ENCODE peak calls at places on chromosomes 1 and 21, in eight cellular contexts. V is heart left ventricle, S is keratinocyte, J is PC-9, G is endodermal cell, K is neural progenitor cell, B is astrocyte of the spinal cord, P is adrenal gland. Z is an unnamed sample.

GRCh38 chr1:157968503-157968902 is 24.9 kb upstream of the KIRREL1 start:
- DNase-seq in V (peak), J (no peak), K (no peak), G (no peak), B (peak), S (peak), P (peak), Z (no peak)

GRCh38 chr21:34793471-34793870 is 124.7 kb downstream of the CLIC6 start:
- DNase-seq in G (no peak), B (no peak), J (no peak), S (no peak), V (no peak), P (no peak), K (no peak), Z (no peak)

GRCh38 chr1:109090415-109091195 is at the start of gene TMEM167B:
- DNase-seq in V (peak), G (peak), K (peak), J (peak), B (peak), P (peak), S (peak), Z (peak)

GRCh38 chr1:187092104-187092503 is 263.4 kb downstream of the PLA2G4A start:
- DNase-seq in B (no peak), V (no peak), P (no peak), K (no peak), G (no peak), S (no peak), J (no peak), Z (no peak)

GRCh38 chr1:186102559-186103148 is 272.4 kb downstream of the TPR start:
- DNase-seq in S (no peak), J (peak), P (peak), G (no peak), B (peak), K (no peak), V (peak), Z (no peak)

GRCh38 chr1:228082975-228083870 is 715 bp downstream of the ARF1 start:
- DNase-seq in B (no peak), S (no peak), V (peak), G (peak), P (peak), J (no peak), K (peak), Z (peak)

GRCh38 chr21:31347435-31348032 is 3.5 kb upstream of the TIAM1 start:
- DNase-seq in V (no peak), B (peak), J (no peak), G (no peak), S (no peak), P (no peak), K (peak), Z (no peak)

GRCh38 chr1:12473596-12474329 is 144.2 kb downstream of the DHRS3 start:
- DNase-seq in B (no peak), J (no peak), G (no peak), S (no peak), K (no peak), P (peak), V (peak), Z (peak)

GRCh38 chr21:35226960-35227741 is 178.0 kb upstream of the RUNX1 start:
- DNase-seq in S (no peak), J (no peak), G (no peak), P (no peak), B (no peak), K (no peak), V (no peak), Z (no peak)

GRCh38 chr1:166087734-166088571 is 78.8 kb downstream of the FAM78B start:
- DNase-seq in K (no peak), V (no peak), G (peak), B (no peak), S (no peak), J (no peak), P (no peak), Z (no peak)

GRCh38 chr21:29233611-29234540 is 64.8 kb upstream of the BACH1 start:
- DNase-seq in K (peak), P (no peak), V (no peak), J (no peak), S (no peak), B (no peak), G (no peak), Z (no peak)

GRCh38 chr1:60044881-60045280 is 28.7 kb downstream of the C1orf87 start:
- DNase-seq in P (no peak), S (no peak), K (no peak), V (no peak), J (no peak), G (no peak), B (no peak), Z (no peak)

GRCh38 chr1:226062558-226063361 is at the start of gene H3-3A:
- DNase-seq in G (peak), V (peak), B (peak), P (peak), J (peak), S (no peak), K (peak), Z (peak)

GRCh38 chr1:15847893-15848142 is 311 bp downstream of the SPEN start:
- DNase-seq in K (no peak), B (no peak), J (no peak), S (no peak), V (no peak), P (no peak), G (no peak), Z (no peak)

GRCh38 chr21:41358193-41359166 is 3.3 kb upstream of the MX2 start:
- DNase-seq in B (no peak), S (no peak), J (no peak), V (no peak), P (no peak), G (peak), K (no peak), Z (no peak)

GRCh38 chr1:19655718-19656080 is 9.0 kb upstream of the HTR6 start:
- DNase-seq in G (no peak), S (no peak), P (no peak), K (no peak), V (no peak), B (no peak), J (no peak), Z (no peak)

GRCh38 chr1:12467570-12468286 is 150.3 kb downstream of the DHRS3 start:
- DNase-seq in K (no peak), J (no peak), G (no peak), S (no peak), V (no peak), B (no peak), P (no peak), Z (no peak)

GRCh38 chr1:169829671-169830070 is 35.0 kb upstream of the METTL18 start:
- DNase-seq in G (no peak), K (no peak), B (no peak), S (no peak), V (no peak), J (no peak), P (no peak), Z (no peak)

GRCh38 chr1:3799976-3800685 is 3.8 kb upstream of the LRRC47 start:
- DNase-seq in V (no peak), J (no peak), G (no peak), P (no peak), S (no peak), K (no peak), B (no peak), Z (no peak)

GRCh38 chr1:10917513-10918454 is 94.7 kb upstream of the TARDBP start:
- DNase-seq in G (no peak), K (no peak), J (no peak), S (no peak), B (no peak), P (no peak), V (peak), Z (no peak)

GRCh38 chr1:217311766-217312165 is 319.1 kb downstream of the GPATCH2 start:
- DNase-seq in P (no peak), G (peak), B (no peak), J (no peak), K (peak), S (no peak), V (no peak), Z (no peak)

GRCh38 chr1:184160236-184160635 is 108.7 kb downstream of the TSEN15 start:
- DNase-seq in J (no peak), K (no peak), S (peak), P (no peak), B (peak), V (no peak), G (no peak), Z (no peak)

GRCh38 chr1:23751050-23751814 is 8.0 kb downstream of the ELOA start:
- DNase-seq in G (peak), K (peak), V (no peak), J (peak), S (no peak), P (peak), B (peak), Z (no peak)

GRCh38 chr21:21286170-21286798 is 288.1 kb downstream of the NCAM2 start:
- DNase-seq in K (no peak), S (no peak), P (no peak), V (no peak), J (no peak), B (no peak), G (no peak), Z (no peak)

GRCh38 chr21:38388219-38388618 is 110.1 kb downstream of the ERG start:
- DNase-seq in S (no peak), P (no peak), B (peak), J (no peak), V (no peak), G (no peak), K (no peak), Z (no peak)

GRCh38 chr1:8731162-8731561 is 86.3 kb downstream of the RERE start:
- DNase-seq in K (no peak), G (no peak), J (no peak), P (no peak), S (no peak), V (no peak), B (no peak), Z (no peak)

GRCh38 chr1:8733463-8733862 is 84.0 kb downstream of the RERE start:
- DNase-seq in B (no peak), V (no peak), P (peak), J (peak), G (no peak), S (no peak), K (no peak), Z (no peak)

GRCh38 chr1:8723010-8723409 is 94.4 kb downstream of the RERE start:
- DNase-seq in K (no peak), S (no peak), P (no peak), V (no peak), J (no peak), G (no peak), B (no peak), Z (no peak)

GRCh38 chr1:8727809-8728213 is 89.6 kb downstream of the RERE start:
- DNase-seq in J (no peak), V (no peak), B (peak), S (no peak), K (peak), G (no peak), P (no peak), Z (peak)

GRCh38 chr1:8728464-8728863 is 89.0 kb downstream of the RERE start:
- DNase-seq in J (no peak), P (no peak), S (no peak), G (no peak), B (no peak), V (no peak), K (no peak), Z (no peak)
- TF ChIP-seq CTCF in J (no peak), P (no peak), S (no peak), G (no peak), B (no peak), V (no peak), K (no peak), Z (no peak)

DNA sequence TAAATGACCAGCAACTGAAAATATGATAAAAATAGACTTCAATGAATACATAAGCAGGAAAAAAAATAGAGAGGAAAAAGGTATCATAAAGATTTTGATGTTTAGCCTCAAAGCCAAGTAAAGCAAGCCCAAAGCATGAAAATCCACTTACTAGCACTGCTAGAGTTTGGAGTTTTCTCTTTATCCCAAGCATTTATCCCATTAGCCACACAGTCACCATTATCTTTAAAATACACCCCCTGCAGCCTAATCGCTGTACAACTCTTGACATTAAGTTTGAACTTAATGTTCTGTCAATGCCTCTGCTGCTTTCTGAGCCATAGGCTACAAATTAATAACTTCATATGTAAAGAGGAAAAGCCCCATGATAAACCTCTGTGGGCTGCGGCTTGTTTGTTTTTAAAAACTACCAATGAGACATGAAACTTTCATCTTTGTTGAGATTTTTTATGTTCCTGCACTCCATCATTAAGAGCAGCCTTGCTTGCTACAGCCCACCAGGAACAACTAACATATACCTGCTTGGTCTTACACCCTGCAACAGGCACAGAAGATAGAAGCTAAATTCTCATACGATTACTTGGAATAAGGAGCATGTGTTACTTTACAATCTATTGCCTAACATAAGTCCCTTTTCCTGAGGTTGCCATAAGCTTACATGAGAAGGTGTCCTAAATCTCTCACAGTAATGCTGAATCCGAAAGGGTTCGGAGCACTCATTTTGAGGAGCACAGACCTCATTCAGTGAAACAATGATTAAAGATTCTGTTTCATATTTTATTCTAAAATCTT is 202.4 kb downstream of the SMYD3 start:
- DNase-seq in V (no peak), J (no peak), S (no peak), K (no peak), B (no peak), P (no peak), G (no peak), Z (no peak)
- TF ChIP-seq CTCF in V (no peak), J (no peak), S (no peak), K (no peak), B (no peak), P (no peak), G (no peak), Z (no peak)

GRCh38 chr1:201902198-201902597 is 13.5 kb downstream of the SHISA4 start:
- DNase-seq in V (no peak), P (no peak), J (no peak), S (no peak), K (no peak), B (no peak), G (no peak), Z (no peak)

GRCh38 chr1:201900476-201900875 is 11.8 kb downstream of the SHISA4 start:
- DNase-seq in G (no peak), S (no peak), K (no peak), B (no peak), V (no peak), J (no peak), P (no peak), Z (no peak)

GRCh38 chr1:201898240-201898894 is 9.7 kb downstream of the SHISA4 start:
- DNase-seq in J (no peak), S (no peak), G (no peak), P (no peak), V (no peak), K (no peak), B (no peak), Z (no peak)

GRCh38 chr1:201898992-201899391 is 10.3 kb downstream of the SHISA4 start:
- DNase-seq in S (no peak), G (no peak), P (no peak), V (no peak), K (no peak), B (no peak), J (no peak), Z (no peak)

DNA sequence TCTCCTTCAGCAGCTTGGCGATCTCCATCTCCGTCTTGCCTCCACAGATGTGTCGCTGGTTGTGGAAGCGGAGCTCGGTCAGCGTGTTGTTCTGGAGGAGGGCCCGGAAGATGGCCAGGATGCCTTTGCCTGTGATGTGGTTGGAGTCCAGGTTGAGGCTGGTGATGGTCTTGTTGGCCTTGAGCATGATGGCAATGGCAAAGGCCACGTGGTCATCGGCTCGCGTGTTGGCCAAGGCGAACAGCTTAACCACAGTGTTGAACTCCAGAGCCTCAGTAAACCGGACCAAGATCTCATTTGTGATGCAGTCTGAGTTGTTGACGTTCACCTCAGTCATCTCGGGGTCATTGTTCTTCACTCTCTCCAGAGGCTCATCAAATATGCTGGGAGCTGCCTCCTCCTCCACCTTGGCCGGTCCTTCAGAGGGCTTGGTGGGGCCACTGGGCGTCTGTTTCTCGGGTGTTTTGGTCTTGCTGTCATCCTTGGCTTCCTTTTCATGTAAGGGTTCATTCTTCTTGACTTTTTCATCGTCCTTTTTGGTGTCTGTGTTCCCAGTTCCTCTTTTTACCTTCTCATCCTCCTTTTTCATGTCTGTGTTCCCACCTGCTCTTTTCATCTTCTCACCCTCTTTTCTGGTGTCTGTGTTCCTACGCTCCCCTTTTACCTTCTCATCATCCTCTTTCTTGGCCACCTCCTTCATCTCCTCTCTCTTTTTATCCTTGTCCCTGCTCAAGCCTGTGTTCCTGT is 11.2 kb downstream of the SHISA4 start:
- DNase-seq in P (no peak), K (no peak), J (no peak), B (no peak), V (no peak), S (no peak), G (no peak), Z (no peak)
- TF ChIP-seq CTCF in P (no peak), K (no peak), J (no peak), B (no peak), V (no peak), S (no peak), G (no peak), Z (no peak)

DNA sequence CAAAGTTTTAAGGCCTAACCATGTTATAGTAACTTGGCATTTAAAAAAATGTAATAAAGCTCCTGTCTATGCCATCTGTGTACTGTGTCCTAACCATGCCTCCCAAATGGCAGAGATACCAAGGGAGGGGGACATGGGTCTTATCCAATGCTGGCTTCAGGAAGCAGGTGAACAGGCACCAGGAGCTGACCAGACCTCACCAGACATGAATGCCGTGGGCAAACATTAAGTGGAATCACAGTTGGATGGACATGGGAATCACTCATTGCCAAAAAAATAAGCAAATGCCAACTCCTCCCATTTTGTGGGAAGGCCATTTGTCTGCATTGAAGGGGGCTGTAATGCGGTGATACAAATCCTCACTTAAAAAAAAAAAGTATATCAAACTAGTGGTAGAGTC is 22.9 kb downstream of the PROX1 start:
- DNase-seq in V (no peak), K (no peak), G (no peak), J (no peak), S (no peak), B (no peak), P (no peak), Z (no peak)
- TF ChIP-seq CTCF in V (no peak), K (no peak), G (no peak), J (no peak), S (no peak), B (no peak), P (no peak), Z (no peak)

GRCh38 chr1:149885364-149886111 is 13.8 kb upstream of the BOLA1 start:
- DNase-seq in V (peak), S (no peak), B (peak), J (peak), G (peak), K (peak), P (peak), Z (peak)
- TF ChIP-seq CTCF in V (no peak), S (no peak), B (no peak), J (peak), G (no peak), K (no peak), P (peak), Z (peak)